ENCODE peak calls at places on chromosomes 12 and 14, in ten cellular contexts. One of them, this sample, is unnamed.

GRCh38 chr12:8665729-8666128 is 3.1 kb upstream of the MFAP5 start:
- DNase-seq in cardiac muscle cell: no peak
- DNase-seq in activated CD4-positive, CD25-positive, alpha-beta regulatory T cell: no peak
- DNase-seq in Daoy: no peak
- DNase-seq in activated CD8-positive, alpha-beta memory T cell treated with anti-CD3 and anti-CD28 coated beads, Interleukin-2, amount 50 U/mL, for 4 hours: no peak
- DNase-seq in kidney epithelial cell: no peak
- DNase-seq in right atrium auricular region: no peak
- DNase-seq in choroid plexus epithelial cell: no peak
- DNase-seq in cardiac fibroblast: no peak
- DNase-seq in EL: no peak
- DNase-seq in this sample: no peak

GRCh38 chr12:91637789-91638624 is 455.4 kb upstream of the DCN start:
- DNase-seq in cardiac muscle cell: no peak
- DNase-seq in activated CD4-positive, CD25-positive, alpha-beta regulatory T cell: no peak
- DNase-seq in Daoy: no peak
- DNase-seq in activated CD8-positive, alpha-beta memory T cell treated with anti-CD3 and anti-CD28 coated beads, Interleukin-2, amount 50 U/mL, for 4 hours: no peak
- DNase-seq in kidney epithelial cell: no peak
- DNase-seq in right atrium auricular region: no peak
- DNase-seq in choroid plexus epithelial cell: no peak
- DNase-seq in cardiac fibroblast: no peak
- DNase-seq in EL: no peak
- DNase-seq in this sample: no peak

GRCh38 chr14:95453713-95453980 is 62.8 kb downstream of the SYNE3 start:
- DNase-seq in cardiac muscle cell: no peak
- DNase-seq in activated CD4-positive, CD25-positive, alpha-beta regulatory T cell: no peak
- DNase-seq in Daoy: no peak
- DNase-seq in activated CD8-positive, alpha-beta memory T cell treated with anti-CD3 and anti-CD28 coated beads, Interleukin-2, amount 50 U/mL, for 4 hours: no peak
- DNase-seq in kidney epithelial cell: no peak
- DNase-seq in right atrium auricular region: no peak
- DNase-seq in choroid plexus epithelial cell: no peak
- DNase-seq in cardiac fibroblast: no peak
- DNase-seq in EL: no peak
- DNase-seq in this sample: no peak

GRCh38 chr12:129961111-129961510 is 57.3 kb upstream of the TMEM132D start:
- DNase-seq in cardiac muscle cell: no peak
- DNase-seq in activated CD4-positive, CD25-positive, alpha-beta regulatory T cell: no peak
- DNase-seq in Daoy: peak; percentile 88
- DNase-seq in activated CD8-positive, alpha-beta memory T cell treated with anti-CD3 and anti-CD28 coated beads, Interleukin-2, amount 50 U/mL, for 4 hours: no peak
- DNase-seq in kidney epithelial cell: no peak
- DNase-seq in right atrium auricular region: no peak
- DNase-seq in choroid plexus epithelial cell: no peak
- DNase-seq in cardiac fibroblast: no peak
- DNase-seq in EL: no peak
- DNase-seq in this sample: no peak

GRCh38 chr14:34711169-34711568 is 3.2 kb downstream of the CFL2 start:
- DNase-seq in cardiac muscle cell: peak; percentile 78
- DNase-seq in activated CD4-positive, CD25-positive, alpha-beta regulatory T cell: no peak
- DNase-seq in Daoy: peak; percentile 25
- DNase-seq in activated CD8-positive, alpha-beta memory T cell treated with anti-CD3 and anti-CD28 coated beads, Interleukin-2, amount 50 U/mL, for 4 hours: no peak
- DNase-seq in kidney epithelial cell: no peak
- DNase-seq in right atrium auricular region: no peak
- DNase-seq in choroid plexus epithelial cell: peak; percentile 96
- DNase-seq in cardiac fibroblast: peak; percentile 78
- DNase-seq in EL: peak; percentile 94
- DNase-seq in this sample: peak; percentile 50

GRCh38 chr14:94753067-94753466 is 16.8 kb downstream of the GSC start:
- DNase-seq in cardiac muscle cell: no peak
- DNase-seq in activated CD4-positive, CD25-positive, alpha-beta regulatory T cell: no peak
- DNase-seq in Daoy: no peak
- DNase-seq in activated CD8-positive, alpha-beta memory T cell treated with anti-CD3 and anti-CD28 coated beads, Interleukin-2, amount 50 U/mL, for 4 hours: no peak
- DNase-seq in kidney epithelial cell: no peak
- DNase-seq in right atrium auricular region: no peak
- DNase-seq in choroid plexus epithelial cell: no peak
- DNase-seq in cardiac fibroblast: no peak
- DNase-seq in EL: no peak
- DNase-seq in this sample: no peak

GRCh38 chr12:76866146-76866545 is 12.7 kb downstream of the CSRP2 start:
- DNase-seq in cardiac muscle cell: no peak
- DNase-seq in activated CD4-positive, CD25-positive, alpha-beta regulatory T cell: no peak
- DNase-seq in Daoy: no peak
- DNase-seq in activated CD8-positive, alpha-beta memory T cell treated with anti-CD3 and anti-CD28 coated beads, Interleukin-2, amount 50 U/mL, for 4 hours: no peak
- DNase-seq in kidney epithelial cell: no peak
- DNase-seq in right atrium auricular region: no peak
- DNase-seq in choroid plexus epithelial cell: no peak
- DNase-seq in cardiac fibroblast: no peak
- DNase-seq in EL: no peak
- DNase-seq in this sample: no peak

GRCh38 chr14:74401504-74402241 is 24.3 kb downstream of the SYNDIG1L start:
- DNase-seq in cardiac muscle cell: no peak
- DNase-seq in activated CD4-positive, CD25-positive, alpha-beta regulatory T cell: peak; percentile 8
- DNase-seq in Daoy: peak; percentile 37
- DNase-seq in activated CD8-positive, alpha-beta memory T cell treated with anti-CD3 and anti-CD28 coated beads, Interleukin-2, amount 50 U/mL, for 4 hours: peak; percentile 63
- DNase-seq in kidney epithelial cell: peak; percentile 12
- DNase-seq in right atrium auricular region: no peak
- DNase-seq in choroid plexus epithelial cell: no peak
- DNase-seq in cardiac fibroblast: no peak
- DNase-seq in EL: peak; percentile 19
- DNase-seq in this sample: no peak

GRCh38 chr12:4134833-4135597 is 138.5 kb upstream of the CCND2 start:
- DNase-seq in cardiac muscle cell: no peak
- DNase-seq in activated CD4-positive, CD25-positive, alpha-beta regulatory T cell: no peak
- DNase-seq in Daoy: no peak
- DNase-seq in activated CD8-positive, alpha-beta memory T cell treated with anti-CD3 and anti-CD28 coated beads, Interleukin-2, amount 50 U/mL, for 4 hours: no peak
- DNase-seq in kidney epithelial cell: no peak
- DNase-seq in right atrium auricular region: no peak
- DNase-seq in choroid plexus epithelial cell: no peak
- DNase-seq in cardiac fibroblast: no peak
- DNase-seq in EL: no peak
- DNase-seq in this sample: no peak

GRCh38 chr12:50184261-50184660 is 17.1 kb upstream of the CERS5 start:
- DNase-seq in cardiac muscle cell: no peak
- DNase-seq in activated CD4-positive, CD25-positive, alpha-beta regulatory T cell: no peak
- DNase-seq in Daoy: no peak
- DNase-seq in activated CD8-positive, alpha-beta memory T cell treated with anti-CD3 and anti-CD28 coated beads, Interleukin-2, amount 50 U/mL, for 4 hours: no peak
- DNase-seq in kidney epithelial cell: no peak
- DNase-seq in right atrium auricular region: no peak
- DNase-seq in choroid plexus epithelial cell: no peak
- DNase-seq in cardiac fibroblast: no peak
- DNase-seq in EL: no peak
- DNase-seq in this sample: no peak

GRCh38 chr14:55851301-55851700 is 266.9 kb upstream of the PELI2 start:
- DNase-seq in cardiac muscle cell: no peak
- DNase-seq in activated CD4-positive, CD25-positive, alpha-beta regulatory T cell: no peak
- DNase-seq in Daoy: no peak
- DNase-seq in activated CD8-positive, alpha-beta memory T cell treated with anti-CD3 and anti-CD28 coated beads, Interleukin-2, amount 50 U/mL, for 4 hours: no peak
- DNase-seq in kidney epithelial cell: no peak
- DNase-seq in right atrium auricular region: no peak
- DNase-seq in choroid plexus epithelial cell: no peak
- DNase-seq in cardiac fibroblast: peak; percentile 37
- DNase-seq in EL: no peak
- DNase-seq in this sample: no peak

GRCh38 chr12:112812598-112813406 is 21.3 kb downstream of the RPH3A start:
- DNase-seq in cardiac muscle cell: peak; percentile 3
- DNase-seq in activated CD4-positive, CD25-positive, alpha-beta regulatory T cell: no peak
- DNase-seq in Daoy: peak; percentile 24
- DNase-seq in activated CD8-positive, alpha-beta memory T cell treated with anti-CD3 and anti-CD28 coated beads, Interleukin-2, amount 50 U/mL, for 4 hours: no peak
- DNase-seq in kidney epithelial cell: no peak
- DNase-seq in right atrium auricular region: no peak
- DNase-seq in choroid plexus epithelial cell: peak; percentile 12
- DNase-seq in cardiac fibroblast: no peak
- DNase-seq in EL: no peak
- DNase-seq in this sample: no peak

GRCh38 chr12:57838594-57839302 is 7.8 kb downstream of the CTDSP2 start:
- DNase-seq in cardiac muscle cell: peak; percentile 58
- DNase-seq in activated CD4-positive, CD25-positive, alpha-beta regulatory T cell: no peak
- DNase-seq in Daoy: no peak
- DNase-seq in activated CD8-positive, alpha-beta memory T cell treated with anti-CD3 and anti-CD28 coated beads, Interleukin-2, amount 50 U/mL, for 4 hours: no peak
- DNase-seq in kidney epithelial cell: no peak
- DNase-seq in right atrium auricular region: no peak
- DNase-seq in choroid plexus epithelial cell: peak; percentile 33
- DNase-seq in cardiac fibroblast: peak; percentile 64
- DNase-seq in EL: no peak
- DNase-seq in this sample: no peak

GRCh38 chr12:121466800-121467637 is 67.1 kb downstream of the RNF34 start:
- DNase-seq in cardiac muscle cell: peak; percentile 93
- DNase-seq in activated CD4-positive, CD25-positive, alpha-beta regulatory T cell: peak; percentile 77
- DNase-seq in Daoy: peak; percentile 96
- DNase-seq in activated CD8-positive, alpha-beta memory T cell treated with anti-CD3 and anti-CD28 coated beads, Interleukin-2, amount 50 U/mL, for 4 hours: peak; percentile 87
- DNase-seq in kidney epithelial cell: peak; percentile 49
- DNase-seq in right atrium auricular region: peak; percentile 89
- DNase-seq in choroid plexus epithelial cell: peak; percentile 78
- DNase-seq in cardiac fibroblast: peak; percentile 91
- DNase-seq in EL: peak; percentile 92
- DNase-seq in this sample: peak; percentile 55

This sample was measured in A172.